ENCODE peak calls at places on chromosome 9, in nine cellular contexts. S is body of pancreas, V is omental fat pad, Z is BJ, Q is DMS79 treated with DMSO at 0.1 percent for 48 hours, K is T-helper 9 cell, E is HEK293T, B is NAMALWA, G is psoas muscle. O is an unnamed sample.

GRCh38 chr9:104961238-104961637 is 33.3 kb upstream of the ABCA1 start:
- DNase-seq in B (peak; percentile 45), Z (no peak), V (no peak), K (peak; percentile 26), Q (no peak), G (no peak), E (peak; percentile 41), S (peak; percentile 39), O (peak; percentile 69)

GRCh38 chr9:133839822-133840329 is 101.7 kb upstream of the SARDH start:
- DNase-seq in B (no peak), G (no peak), S (no peak), K (no peak), Z (no peak), V (no peak), E (no peak), Q (no peak), O (peak; percentile 32)

GRCh38 chr9:136648746-136649145 is 14.0 kb upstream of the EGFL7 start:
- DNase-seq in E (no peak), G (peak; percentile 81), Z (no peak), B (no peak), V (no peak), Q (no peak), S (peak; percentile 52), K (no peak), O (peak; percentile 49)

GRCh38 chr9:121294866-121295661 is 27.1 kb downstream of the GSN start:
- DNase-seq in G (peak; percentile 78), V (no peak), B (no peak), E (no peak), S (no peak), Z (no peak), K (no peak), Q (no peak), O (no peak)

GRCh38 chr9:38016375-38017120 is 52.5 kb downstream of the SHB start:
- DNase-seq in E (no peak), K (no peak), Q (no peak), V (no peak), S (peak; percentile 23), B (no peak), Z (peak; percentile 74), G (no peak), O (no peak)

GRCh38 chr9:131310833-131311554 is 21.5 kb downstream of the PLPP7 start:
- DNase-seq in V (no peak), S (peak; percentile 12), G (peak; percentile 76), Z (no peak), K (peak; percentile 46), B (no peak), E (no peak), Q (no peak), O (no peak)

GRCh38 chr9:76490249-76490990 is 31.4 kb downstream of the GCNT1 start:
- DNase-seq in B (no peak), G (no peak), Q (no peak), K (no peak), Z (no peak), S (no peak), E (no peak), V (no peak), O (no peak)

GRCh38 chr9:112041536-112042243 is 133.4 kb downstream of the SUSD1 start:
- DNase-seq in Z (peak; percentile 100), E (no peak), B (no peak), V (no peak), S (peak; percentile 66), Q (no peak), G (no peak), K (no peak), O (no peak)

GRCh38 chr9:79377315-79377855 is 194.4 kb upstream of the TLE4 start:
- DNase-seq in Z (no peak), Q (no peak), E (no peak), S (no peak), V (no peak), B (no peak), G (no peak), K (no peak), O (no peak)

GRCh38 chr9:88852794-88853193 is 138.5 kb upstream of the S1PR3 start:
- DNase-seq in Q (no peak), E (no peak), K (no peak), Z (peak; percentile 86), G (no peak), V (no peak), S (peak; percentile 14), B (no peak), O (peak; percentile 6)

GRCh38 chr9:14846871-14847311 is 63.3 kb downstream of the FREM1 start:
- DNase-seq in S (peak; percentile 34), G (peak; percentile 71), K (peak; percentile 23), V (no peak), B (peak; percentile 79), E (peak; percentile 73), Q (no peak), Z (no peak), O (peak; percentile 66)

GRCh38 chr9:36007309-36007708 is 29.4 kb upstream of the RECK start:
- DNase-seq in Z (no peak), V (no peak), B (peak; percentile 55), S (no peak), K (no peak), G (no peak), Q (no peak), E (no peak), O (no peak)

GRCh38 chr9:34493972-34494535 is 28.7 kb downstream of the ENHO start:
- DNase-seq in Z (no peak), G (peak; percentile 73), E (peak; percentile 53), B (peak; percentile 38), Q (no peak), K (peak; percentile 19), V (no peak), S (peak; percentile 35), O (peak; percentile 47)

GRCh38 chr9:90946981-90947380 is 145.4 kb downstream of the SYK start:
- DNase-seq in V (no peak), Z (no peak), G (no peak), B (no peak), K (no peak), Q (peak; percentile 86), S (no peak), E (no peak), O (no peak)

GRCh38 chr9:6443661-6444060 is 30.7 kb downstream of the UHRF2 start:
- DNase-seq in G (no peak), B (no peak), E (no peak), V (no peak), K (no peak), Z (peak; percentile 25), Q (no peak), S (no peak), O (no peak)

GRCh38 chr9:94014066-94014654 is 59.0 kb upstream of the BARX1 start:
- DNase-seq in S (peak; percentile 41), Q (no peak), K (no peak), E (peak; percentile 57), Z (no peak), G (no peak), B (peak; percentile 32), V (no peak), O (peak; percentile 50)

GRCh38 chr9:123663529-123663928 is 266.4 kb downstream of the DENND1A start:
- DNase-seq in B (no peak), K (no peak), Z (no peak), Q (no peak), G (no peak), V (no peak), S (no peak), E (no peak), O (no peak)

GRCh38 chr9:4657426-4658159 is 4.5 kb upstream of the PLPP6 start:
- DNase-seq in E (no peak), V (no peak), Q (no peak), Z (no peak), G (no peak), K (no peak), B (no peak), S (peak; percentile 34), O (no peak)

GRCh38 chr9:136947955-136948510 is 3.0 kb downstream of the C8G start:
- DNase-seq in S (no peak), Q (no peak), B (peak; percentile 42), E (no peak), K (no peak), Z (no peak), G (peak; percentile 79), V (no peak), O (peak; percentile 81)

GRCh38 chr9:10921671-10922070 is 308.9 kb upstream of the PTPRD start:
- DNase-seq in B (no peak), V (no peak), Q (no peak), S (no peak), G (no peak), Z (no peak), K (no peak), E (no peak), O (no peak)

GRCh38 chr9:98135938-98136337 is 16.9 kb upstream of the TRIM14 start:
- DNase-seq in G (no peak), V (no peak), Z (no peak), Q (no peak), S (no peak), E (no peak), K (no peak), B (no peak), O (no peak)

O was measured in K562.